ENCODE peak calls at places on chromosomes 6 and 20, in five cellular contexts. One of them, this sample, is unnamed.

GRCh38 chr6:33620158-33620583 is 951 bp upstream of the ITPR3 start:
- DNase-seq in WERI-Rb-1: peak
- DNase-seq in tibial nerve: peak
- DNase-seq in OCI-LY7: peak
- DNase-seq in GM13977: peak
- DNase-seq in this sample: peak

GRCh38 chr20:32474717-32474966 is 110.5 kb downstream of the NOL4L start:
- DNase-seq in WERI-Rb-1: no peak
- DNase-seq in tibial nerve: no peak
- DNase-seq in OCI-LY7: no peak
- DNase-seq in GM13977: no peak
- DNase-seq in this sample: no peak

GRCh38 chr20:24353135-24353694 is 116.2 kb upstream of the SYNDIG1 start:
- DNase-seq in WERI-Rb-1: no peak
- DNase-seq in tibial nerve: no peak
- DNase-seq in OCI-LY7: no peak
- DNase-seq in GM13977: no peak
- DNase-seq in this sample: no peak

GRCh38 chr6:7917729-7918128 is 7.1 kb upstream of the TXNDC5 start:
- DNase-seq in WERI-Rb-1: no peak
- DNase-seq in tibial nerve: no peak
- DNase-seq in OCI-LY7: peak
- DNase-seq in GM13977: no peak
- DNase-seq in this sample: no peak

GRCh38 chr6:47126647-47127339 is 84.7 kb upstream of the ADGRF1 start:
- DNase-seq in WERI-Rb-1: no peak
- DNase-seq in tibial nerve: no peak
- DNase-seq in OCI-LY7: no peak
- DNase-seq in GM13977: no peak
- DNase-seq in this sample: no peak

GRCh38 chr6:162934844-162935243 is 207.1 kb downstream of the PACRG start:
- DNase-seq in WERI-Rb-1: no peak
- DNase-seq in tibial nerve: no peak
- DNase-seq in OCI-LY7: no peak
- DNase-seq in GM13977: no peak
- DNase-seq in this sample: no peak

GRCh38 chr20:14553774-14554524 is 216.5 kb upstream of the FLRT3 start:
- DNase-seq in WERI-Rb-1: no peak
- DNase-seq in tibial nerve: no peak
- DNase-seq in OCI-LY7: no peak
- DNase-seq in GM13977: no peak
- DNase-seq in this sample: peak

GRCh38 chr6:132858750-132859149 is 44.4 kb downstream of the RPS12 start:
- DNase-seq in WERI-Rb-1: no peak
- DNase-seq in tibial nerve: no peak
- DNase-seq in OCI-LY7: no peak
- DNase-seq in GM13977: no peak
- DNase-seq in this sample: no peak

DNA sequence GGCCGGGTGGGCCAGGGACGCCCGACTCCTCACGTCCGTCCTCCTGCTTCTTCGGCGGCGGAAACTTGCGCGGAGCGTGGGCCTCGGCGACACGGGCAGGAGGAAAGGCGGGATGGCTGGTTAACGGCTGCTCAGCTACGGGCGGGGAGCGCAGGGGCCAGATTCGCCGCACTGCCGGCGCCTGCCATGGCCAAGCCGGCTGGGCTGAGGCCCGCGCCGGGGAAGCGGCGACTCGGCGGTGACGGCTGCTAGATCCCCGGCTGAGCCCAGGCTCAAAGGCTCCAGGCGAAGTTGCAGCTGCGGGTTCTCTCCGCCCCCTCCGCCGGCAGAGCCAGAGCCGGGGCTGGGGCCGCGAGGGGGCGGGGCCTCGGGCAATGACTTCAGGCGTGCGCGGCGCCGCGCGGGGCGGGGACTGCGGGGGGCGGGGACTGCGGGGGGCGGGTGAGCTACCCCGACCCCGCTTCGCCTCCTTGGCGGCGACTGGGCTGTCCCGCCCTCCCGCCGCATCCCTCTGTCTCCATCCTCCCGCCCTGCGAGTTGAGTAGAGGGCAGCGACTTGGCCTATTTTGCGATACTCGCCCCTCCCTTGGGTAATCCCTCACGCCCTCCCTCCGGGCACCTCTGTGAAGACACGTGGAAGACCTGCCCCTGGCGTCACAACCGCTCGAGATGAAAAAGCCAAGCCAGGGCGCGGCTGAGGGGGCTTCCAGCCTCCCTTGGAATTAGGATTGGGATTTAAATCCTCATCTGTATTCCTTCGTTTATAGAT is at the start of gene CEP85L:
- DNase-seq in WERI-Rb-1: peak
- DNase-seq in tibial nerve: peak
- DNase-seq in OCI-LY7: peak
- DNase-seq in GM13977: peak
- DNase-seq in this sample: peak
- TF ChIP-seq CTCF in WERI-Rb-1: no peak
- TF ChIP-seq CTCF in tibial nerve: peak
- TF ChIP-seq CTCF in OCI-LY7: peak
- TF ChIP-seq CTCF in GM13977: no peak
- TF ChIP-seq CTCF in this sample: no peak

GRCh38 chr20:51767018-51767866 is 948 bp downstream of the ATP9A start:
- DNase-seq in WERI-Rb-1: peak
- DNase-seq in tibial nerve: peak
- DNase-seq in OCI-LY7: peak
- DNase-seq in GM13977: peak
- DNase-seq in this sample: peak
- TF ChIP-seq CTCF in WERI-Rb-1: peak
- TF ChIP-seq CTCF in tibial nerve: no peak
- TF ChIP-seq CTCF in OCI-LY7: peak
- TF ChIP-seq CTCF in GM13977: no peak
- TF ChIP-seq CTCF in this sample: no peak

GRCh38 chr6:118285791-118286190 is 262.3 kb upstream of the PLN start:
- DNase-seq in WERI-Rb-1: no peak
- DNase-seq in tibial nerve: no peak
- DNase-seq in OCI-LY7: no peak
- DNase-seq in GM13977: no peak
- DNase-seq in this sample: no peak

GRCh38 chr6:118284736-118285360 is 263.2 kb upstream of the PLN start:
- DNase-seq in WERI-Rb-1: no peak
- DNase-seq in tibial nerve: no peak
- DNase-seq in OCI-LY7: no peak
- DNase-seq in GM13977: no peak
- DNase-seq in this sample: no peak

GRCh38 chr6:118283759-118284158 is 264.3 kb upstream of the PLN start:
- DNase-seq in WERI-Rb-1: peak
- DNase-seq in tibial nerve: peak
- DNase-seq in OCI-LY7: peak
- DNase-seq in GM13977: peak
- DNase-seq in this sample: no peak

GRCh38 chr6:118288355-118289124 is 259.6 kb upstream of the PLN start:
- DNase-seq in WERI-Rb-1: no peak
- DNase-seq in tibial nerve: no peak
- DNase-seq in OCI-LY7: no peak
- DNase-seq in GM13977: no peak
- DNase-seq in this sample: no peak
- TF ChIP-seq CTCF in WERI-Rb-1: no peak
- TF ChIP-seq CTCF in tibial nerve: peak
- TF ChIP-seq CTCF in OCI-LY7: no peak
- TF ChIP-seq CTCF in GM13977: no peak
- TF ChIP-seq CTCF in this sample: no peak

GRCh38 chr20:50786703-50787102 is 8.2 kb upstream of the BCAS4 start:
- DNase-seq in WERI-Rb-1: no peak
- DNase-seq in tibial nerve: no peak
- DNase-seq in OCI-LY7: no peak
- DNase-seq in GM13977: no peak
- DNase-seq in this sample: peak

GRCh38 chr20:50788868-50789125 is 6.1 kb upstream of the BCAS4 start:
- DNase-seq in WERI-Rb-1: no peak
- DNase-seq in tibial nerve: no peak
- DNase-seq in OCI-LY7: no peak
- DNase-seq in GM13977: no peak
- DNase-seq in this sample: no peak

GRCh38 chr20:50787181-50787580 is 7.7 kb upstream of the BCAS4 start:
- DNase-seq in WERI-Rb-1: no peak
- DNase-seq in tibial nerve: no peak
- DNase-seq in OCI-LY7: no peak
- DNase-seq in GM13977: no peak
- DNase-seq in this sample: no peak

GRCh38 chr20:50789968-50790650 is 4.8 kb upstream of the BCAS4 start:
- DNase-seq in WERI-Rb-1: no peak
- DNase-seq in tibial nerve: peak
- DNase-seq in OCI-LY7: no peak
- DNase-seq in GM13977: no peak
- DNase-seq in this sample: peak

DNA sequence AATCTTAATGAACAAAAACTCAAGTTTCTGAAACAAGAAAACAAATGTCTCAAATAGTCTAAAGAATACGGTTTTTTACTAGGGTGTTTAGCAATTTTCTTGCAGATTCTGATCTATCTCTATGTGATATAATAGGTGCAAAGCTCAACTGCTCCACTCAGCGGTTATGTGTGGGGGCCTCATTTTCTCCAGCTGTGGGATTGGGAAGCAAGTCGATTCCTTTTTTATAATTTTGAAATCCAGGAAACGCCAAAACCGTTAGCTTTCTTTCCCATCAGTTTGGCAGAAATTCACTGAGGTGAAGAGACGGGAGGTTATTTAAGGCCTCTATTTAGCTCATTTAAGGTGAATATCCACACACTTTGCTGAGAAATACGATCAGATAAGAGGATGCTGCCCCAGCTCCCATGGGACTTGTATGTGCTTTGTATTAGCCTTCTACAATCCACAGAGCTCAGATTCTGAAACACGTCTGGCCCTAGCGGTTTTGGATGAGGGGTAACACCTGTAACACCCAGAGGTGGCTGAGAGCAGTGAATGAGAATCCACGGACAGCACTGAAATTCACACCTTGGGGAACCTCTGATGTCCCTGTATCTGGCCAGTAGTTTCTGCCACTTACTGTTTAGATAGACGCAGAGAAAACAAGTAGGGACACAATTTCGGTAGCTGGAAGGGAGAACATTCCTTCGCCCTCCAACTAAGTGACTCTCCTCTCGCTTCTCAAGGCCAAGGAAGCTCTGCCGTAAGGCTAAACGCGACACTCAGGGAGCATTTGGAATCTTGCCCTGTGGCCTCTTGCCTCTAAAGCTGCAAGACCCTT is 6.6 kb upstream of the BCAS4 start:
- DNase-seq in WERI-Rb-1: peak
- DNase-seq in tibial nerve: peak
- DNase-seq in OCI-LY7: peak
- DNase-seq in GM13977: no peak
- DNase-seq in this sample: no peak
- TF ChIP-seq CTCF in WERI-Rb-1: peak
- TF ChIP-seq CTCF in tibial nerve: peak
- TF ChIP-seq CTCF in OCI-LY7: peak
- TF ChIP-seq CTCF in GM13977: no peak
- TF ChIP-seq CTCF in this sample: peak

DNA sequence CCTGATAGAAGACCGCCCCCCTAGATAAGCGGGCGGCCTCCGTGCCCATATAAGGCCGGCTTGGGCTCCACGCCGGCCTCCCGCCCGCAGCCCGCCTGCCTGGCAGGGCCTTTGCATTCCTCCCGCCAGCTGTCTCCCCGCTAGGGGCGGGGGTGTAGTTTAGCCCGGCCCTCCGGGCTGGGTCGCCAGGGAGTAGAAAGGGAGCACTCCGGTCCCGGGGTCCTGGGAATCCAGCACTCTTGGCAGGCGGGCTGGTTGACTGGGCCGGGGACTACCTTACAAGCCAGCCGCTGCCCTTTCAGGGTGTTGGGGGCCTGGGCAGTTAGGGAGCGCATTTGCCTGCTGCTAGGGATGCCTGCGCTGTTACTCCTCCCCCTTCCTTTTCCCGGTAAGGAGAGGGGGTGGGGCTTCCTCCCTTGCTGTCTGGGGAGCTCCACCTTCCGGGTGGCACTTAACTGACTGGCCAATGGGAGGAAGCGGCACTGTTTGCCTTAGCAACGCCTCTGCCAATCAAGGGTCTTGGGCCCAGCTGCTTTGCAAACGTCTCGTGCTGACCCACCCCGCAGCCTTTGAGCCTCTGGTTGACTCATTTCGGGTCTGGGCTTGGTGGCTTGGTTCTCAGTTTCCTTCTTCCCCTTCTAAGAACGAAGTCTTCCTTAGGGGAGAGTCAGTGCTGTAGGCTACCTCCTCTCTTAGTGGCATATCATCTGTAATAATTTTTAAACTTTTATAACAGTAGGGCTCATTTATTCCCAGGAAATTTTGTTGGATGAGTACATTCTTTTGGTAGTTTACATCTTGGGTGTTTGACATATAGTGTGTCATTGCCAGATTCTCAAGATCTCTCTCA is 3.4 kb downstream of the SRF start:
- DNase-seq in WERI-Rb-1: peak
- DNase-seq in tibial nerve: peak
- DNase-seq in OCI-LY7: peak
- DNase-seq in GM13977: peak
- DNase-seq in this sample: peak
- TF ChIP-seq CTCF in WERI-Rb-1: peak
- TF ChIP-seq CTCF in tibial nerve: peak
- TF ChIP-seq CTCF in OCI-LY7: no peak
- TF ChIP-seq CTCF in GM13977: no peak
- TF ChIP-seq CTCF in this sample: peak

GRCh38 chr20:362271-363254 is 15.7 kb downstream of the NRSN2 start:
- DNase-seq in WERI-Rb-1: peak
- DNase-seq in tibial nerve: peak
- DNase-seq in OCI-LY7: peak
- DNase-seq in GM13977: no peak
- DNase-seq in this sample: peak
- TF ChIP-seq CTCF in WERI-Rb-1: peak
- TF ChIP-seq CTCF in tibial nerve: peak
- TF ChIP-seq CTCF in OCI-LY7: peak
- TF ChIP-seq CTCF in GM13977: peak
- TF ChIP-seq CTCF in this sample: peak

DNA sequence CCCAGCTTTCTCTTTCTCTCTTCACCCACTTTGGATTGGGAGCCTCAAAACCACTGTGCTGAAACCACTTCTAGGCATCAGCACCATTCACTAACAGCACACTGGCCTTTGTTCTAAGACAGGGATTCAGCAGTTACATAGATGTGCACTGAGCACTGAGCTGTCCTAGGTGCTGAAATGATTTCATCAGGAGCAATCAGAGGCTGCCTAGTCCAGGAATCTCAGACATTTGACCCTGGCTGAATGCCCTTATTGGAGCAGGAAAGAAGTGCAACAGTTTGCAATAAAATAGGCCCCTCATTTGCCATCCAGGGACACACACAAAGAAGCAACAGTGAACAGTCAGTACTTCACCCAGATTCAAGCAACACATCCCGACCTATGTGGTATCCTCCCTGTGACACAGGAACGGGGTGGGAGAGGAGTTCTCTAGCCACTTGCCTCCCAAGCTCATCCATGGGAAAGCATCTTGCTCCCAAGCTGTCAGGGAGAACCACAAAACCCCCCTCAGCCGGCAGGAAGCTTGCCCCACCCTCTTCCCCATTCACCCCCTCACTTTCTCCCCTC is 304.5 kb downstream of the PREX1 start:
- DNase-seq in WERI-Rb-1: no peak
- DNase-seq in tibial nerve: peak
- DNase-seq in OCI-LY7: peak
- DNase-seq in GM13977: peak
- DNase-seq in this sample: no peak
- TF ChIP-seq CTCF in WERI-Rb-1: no peak
- TF ChIP-seq CTCF in tibial nerve: no peak
- TF ChIP-seq CTCF in OCI-LY7: no peak
- TF ChIP-seq CTCF in GM13977: no peak
- TF ChIP-seq CTCF in this sample: no peak

This sample was measured in psoas muscle.